ENCODE peak calls at places on chromosomes 5 and 9, in nine cellular contexts. B is tibial nerve, A is spleen, G is adrenal gland, T is upper lobe of right lung, W is thoracic aorta, Q is IMR-90, I is testis, P is heart left ventricle. L is an unnamed sample.
A peak's percentile ranks its signal among the peaks of the same experiment; 100 is the strongest.

GRCh38 chr5:87411586-87412416 is 929 bp downstream of the CCNH start:
- DNase-seq in I (peak; percentile 53), Q (peak; percentile 63), T (no peak), A (no peak), P (peak; percentile 27), B (no peak), W (no peak), G (peak; percentile 53), L (peak; percentile 57)

GRCh38 chr5:131630963-131631350 is 4.1 kb downstream of the RAPGEF6 start:
- DNase-seq in G (no peak), W (no peak), Q (peak; percentile 56), T (no peak), P (no peak), A (no peak), B (no peak), I (no peak), L (no peak)

GRCh38 chr5:89262030-89262429 is 379.0 kb upstream of the MEF2C start:
- DNase-seq in W (no peak), G (no peak), P (no peak), Q (no peak), A (no peak), I (no peak), T (no peak), B (no peak), L (no peak)

GRCh38 chr5:58094031-58094430 is 365.9 kb downstream of the PLK2 start:
- DNase-seq in A (no peak), I (no peak), W (no peak), B (no peak), P (no peak), G (no peak), Q (peak; percentile 34), T (no peak), L (no peak)

GRCh38 chr5:77337716-77338115 is 127.2 kb downstream of the PDE8B start:
- DNase-seq in B (no peak), P (no peak), Q (no peak), A (no peak), W (no peak), I (no peak), G (no peak), T (no peak), L (no peak)

GRCh38 chr5:1502046-1502736 is 21.6 kb downstream of the LPCAT1 start:
- DNase-seq in Q (no peak), W (no peak), G (peak; percentile 71), I (no peak), A (peak; percentile 95), P (peak; percentile 68), T (peak; percentile 87), B (no peak), L (peak; percentile 35)

GRCh38 chr9:757246-757881 is 84.1 kb upstream of the DMRT1 start:
- DNase-seq in Q (peak; percentile 67), A (no peak), G (peak; percentile 39), B (no peak), T (no peak), P (peak; percentile 41), I (peak; percentile 57), W (no peak), L (peak; percentile 41)

GRCh38 chr5:54719384-54720306 is 202.1 kb downstream of the SNX18 start:
- DNase-seq in W (peak; percentile 55), B (no peak), G (no peak), I (no peak), P (peak; percentile 81), Q (peak; percentile 81), A (no peak), T (no peak), L (no peak)

GRCh38 chr5:34061993-34062392 is 19.0 kb upstream of the C1QTNF3 start:
- DNase-seq in P (no peak), W (no peak), T (no peak), G (no peak), I (no peak), B (no peak), Q (no peak), A (no peak), L (no peak)

GRCh38 chr5:93582677-93583524 is at the start of gene NR2F1:
- DNase-seq in A (no peak), P (no peak), W (no peak), B (peak; percentile 81), G (peak; percentile 92), I (peak; percentile 82), Q (peak; percentile 99), T (no peak), L (peak; percentile 66)

GRCh38 chr5:16707869-16708192 is 91.0 kb upstream of the RETREG1 start:
- DNase-seq in T (no peak), I (no peak), P (no peak), Q (no peak), A (no peak), B (no peak), G (no peak), W (no peak), L (no peak)

GRCh38 chr5:54289769-54290168 is 20.6 kb downstream of the ARL15 start:
- DNase-seq in A (no peak), G (no peak), W (no peak), P (no peak), B (no peak), Q (no peak), I (no peak), T (no peak), L (no peak)

GRCh38 chr5:16864566-16864965 is 71.5 kb downstream of the MYO10 start:
- DNase-seq in B (no peak), T (no peak), W (no peak), A (no peak), Q (no peak), P (no peak), I (no peak), G (no peak), L (no peak)

GRCh38 chr5:177176175-177176704 is 42.7 kb downstream of the NSD1 start:
- DNase-seq in A (no peak), P (no peak), B (no peak), G (no peak), I (no peak), W (no peak), T (peak; percentile 13), Q (no peak), L (no peak)

GRCh38 chr5:179798144-179798770 is 4.5 kb downstream of the LTC4S start:
- DNase-seq in I (no peak), G (no peak), W (no peak), Q (no peak), A (peak; percentile 71), B (no peak), P (no peak), T (no peak), L (no peak)

GRCh38 chr9:84841915-84842314 is 172.4 kb downstream of the NTRK2 start:
- DNase-seq in T (no peak), A (no peak), I (no peak), Q (no peak), B (no peak), W (no peak), P (no peak), G (no peak), L (no peak)

GRCh38 chr9:92176068-92176799 is 61.0 kb upstream of the SPTLC1 start:
- DNase-seq in Q (no peak), G (no peak), I (no peak), W (no peak), P (no peak), T (no peak), A (no peak), B (no peak), L (no peak)
- TF ChIP-seq CTCF in Q (peak; percentile 28), G (no peak), I (no peak), W (no peak), P (no peak), T (no peak), A (no peak), B (no peak), L (no peak)

GRCh38 chr9:98712987-98713386 is 4.3 kb upstream of the GABBR2 start:
- DNase-seq in G (no peak), Q (no peak), T (no peak), A (no peak), W (no peak), P (no peak), B (no peak), I (no peak), L (no peak)

GRCh38 chr9:98719055-98719454 is 10.3 kb upstream of the GABBR2 start:
- DNase-seq in Q (no peak), G (no peak), I (no peak), W (no peak), P (no peak), T (no peak), B (no peak), A (no peak), L (no peak)

GRCh38 chr9:98720402-98720801 is 11.7 kb upstream of the GABBR2 start:
- DNase-seq in A (no peak), I (no peak), P (no peak), T (no peak), W (no peak), Q (no peak), B (no peak), G (no peak), L (no peak)

GRCh38 chr9:98709968-98710965 is 1.5 kb upstream of the GABBR2 start:
- DNase-seq in B (no peak), I (peak; percentile 30), Q (peak; percentile 73), W (no peak), A (no peak), G (no peak), T (no peak), P (no peak), L (no peak)

DNA sequence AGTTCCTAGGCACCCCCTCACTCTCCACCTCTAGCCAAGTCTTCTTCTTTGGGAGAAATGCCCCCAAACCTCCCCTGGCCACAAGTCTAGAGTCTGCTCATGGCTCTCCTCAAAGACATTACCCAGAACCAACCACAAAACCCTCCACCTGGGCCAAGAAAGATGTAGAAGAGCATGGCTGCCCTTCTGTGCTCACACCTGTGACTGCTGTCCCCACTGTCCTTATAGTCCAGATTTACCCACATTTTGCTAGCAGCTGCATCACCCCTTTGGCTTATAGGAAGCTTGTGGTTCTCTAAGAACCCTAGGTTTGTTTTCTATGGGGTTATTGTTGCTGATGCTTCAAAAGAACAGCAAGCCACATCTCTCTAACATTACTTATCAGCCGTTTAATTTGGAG is 6.1 kb upstream of the GABBR2 start:
- DNase-seq in A (no peak), G (no peak), P (no peak), W (no peak), Q (no peak), T (no peak), I (no peak), B (no peak), L (no peak)
- H3K27me3 ChIP-seq in A (peaks cover 27% of the 10 kb centered on the region), G (peaks cover 10% of the 10 kb centered on the region), P (peaks cover 37% of the 10 kb centered on the region), W (no peaks in the 10 kb centered on the region), Q (peaks cover 38% of the 10 kb centered on the region), T (peaks cover 20% of the 10 kb centered on the region), I (no peaks in the 10 kb centered on the region), B (no peaks in the 10 kb centered on the region), L (peaks cover 5% of the 10 kb centered on the region)

GRCh38 chr5:65952259-65952658 is 25.9 kb downstream of the ERBIN start:
- DNase-seq in W (no peak), B (no peak), T (no peak), A (no peak), Q (no peak), G (no peak), P (peak; percentile 46), I (no peak), L (no peak)
- H3K4me1 ChIP-seq in W (peaks cover 17% of the 10 kb centered on the region), B (peaks cover 31% of the 10 kb centered on the region), T (no peaks in the 10 kb centered on the region), A (no peaks in the 10 kb centered on the region), Q (peaks cover 18% of the 10 kb centered on the region), G (peaks cover 16% of the 10 kb centered on the region), P (peaks cover 7% of the 10 kb centered on the region), I (no peaks in the 10 kb centered on the region), L (no peaks in the 10 kb centered on the region)

DNA sequence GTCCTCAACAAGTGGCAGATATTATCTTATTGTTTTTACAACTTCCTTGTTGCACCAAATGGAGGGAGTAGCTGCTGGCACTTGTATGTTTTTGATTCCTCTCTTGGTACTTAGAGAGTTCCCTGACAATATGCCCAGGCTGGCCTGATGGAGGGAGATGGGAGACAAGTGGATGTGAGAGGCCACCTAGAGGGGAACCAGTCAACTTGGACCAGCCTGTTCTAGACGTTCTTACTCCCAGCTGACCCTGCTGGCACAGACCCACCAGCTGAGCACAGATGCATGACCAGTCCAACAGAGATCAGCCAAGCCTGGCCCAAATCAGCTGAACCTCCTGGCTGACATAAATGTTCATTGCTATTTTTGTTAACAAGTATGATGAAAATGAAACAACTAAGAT is 60.9 kb upstream of the GDNF start:
- DNase-seq in I (peak; percentile 42), T (no peak), B (peak; percentile 15), Q (peak; percentile 53), G (peak; percentile 24), W (no peak), P (peak; percentile 88), A (no peak), L (peak; percentile 28)
- TF ChIP-seq CTCF in I (no peak), T (no peak), B (no peak), Q (no peak), G (no peak), W (no peak), P (peak; percentile 27), A (no peak), L (no peak)

L was measured in colonic mucosa.